ENCODE peak calls at places on chromosomes 6 and 20, in nine cellular contexts. One of them, this sample, is unnamed.

GRCh38 chr20:35564905-35565304 is 23.0 kb downstream of the ERGIC3 start:
- DNase-seq in heart right ventricle: no peak
- DNase-seq in left ventricle myocardium inferior: no peak
- DNase-seq in lower leg skin: no peak
- DNase-seq in cardiac muscle cell: no peak
- DNase-seq in body of pancreas: no peak
- DNase-seq in foreskin fibroblast: no peak
- DNase-seq in K562: no peak
- DNase-seq in right lobe of liver: no peak
- DNase-seq in this sample: no peak

GRCh38 chr6:31007694-31008093 is 2.6 kb upstream of the MUC22 start:
- DNase-seq in body of pancreas: no peak
- DNase-seq in right lobe of liver: no peak
- DNase-seq in foreskin fibroblast: peak
- DNase-seq in left ventricle myocardium inferior: no peak
- DNase-seq in lower leg skin: no peak
- DNase-seq in heart right ventricle: no peak
- DNase-seq in K562: no peak
- DNase-seq in cardiac muscle cell: no peak
- DNase-seq in this sample: peak

GRCh38 chr20:3228750-3229032 is 10.3 kb downstream of the SLC4A11 start:
- DNase-seq in body of pancreas: no peak
- DNase-seq in foreskin fibroblast: no peak
- DNase-seq in K562: no peak
- DNase-seq in lower leg skin: no peak
- DNase-seq in right lobe of liver: no peak
- DNase-seq in heart right ventricle: no peak
- DNase-seq in cardiac muscle cell: no peak
- DNase-seq in left ventricle myocardium inferior: no peak
- DNase-seq in this sample: no peak

GRCh38 chr6:20340459-20340858 is 61.2 kb upstream of the E2F3 start:
- DNase-seq in lower leg skin: no peak
- DNase-seq in right lobe of liver: no peak
- DNase-seq in foreskin fibroblast: no peak
- DNase-seq in K562: no peak
- DNase-seq in heart right ventricle: no peak
- DNase-seq in body of pancreas: no peak
- DNase-seq in left ventricle myocardium inferior: no peak
- DNase-seq in cardiac muscle cell: no peak
- DNase-seq in this sample: no peak

GRCh38 chr6:36915599-36915998 is 29.8 kb downstream of the C6orf89 start:
- DNase-seq in lower leg skin: no peak
- DNase-seq in left ventricle myocardium inferior: no peak
- DNase-seq in K562: no peak
- DNase-seq in foreskin fibroblast: no peak
- DNase-seq in right lobe of liver: no peak
- DNase-seq in cardiac muscle cell: no peak
- DNase-seq in body of pancreas: no peak
- DNase-seq in heart right ventricle: no peak
- DNase-seq in this sample: no peak

GRCh38 chr6:162856885-162857284 is 129.1 kb downstream of the PACRG start:
- DNase-seq in body of pancreas: peak
- DNase-seq in lower leg skin: peak
- DNase-seq in heart right ventricle: peak
- DNase-seq in cardiac muscle cell: peak
- DNase-seq in K562: no peak
- DNase-seq in left ventricle myocardium inferior: no peak
- DNase-seq in right lobe of liver: no peak
- DNase-seq in foreskin fibroblast: peak
- DNase-seq in this sample: peak

GRCh38 chr20:14415492-14415891 is 78.1 kb upstream of the FLRT3 start:
- DNase-seq in K562: no peak
- DNase-seq in body of pancreas: no peak
- DNase-seq in foreskin fibroblast: no peak
- DNase-seq in left ventricle myocardium inferior: no peak
- DNase-seq in lower leg skin: no peak
- DNase-seq in cardiac muscle cell: peak
- DNase-seq in heart right ventricle: no peak
- DNase-seq in right lobe of liver: no peak
- DNase-seq in this sample: no peak

GRCh38 chr6:40972814-40973213 is 66.2 kb downstream of the UNC5CL start:
- DNase-seq in K562: no peak
- DNase-seq in cardiac muscle cell: no peak
- DNase-seq in heart right ventricle: no peak
- DNase-seq in foreskin fibroblast: no peak
- DNase-seq in lower leg skin: no peak
- DNase-seq in body of pancreas: no peak
- DNase-seq in left ventricle myocardium inferior: no peak
- DNase-seq in right lobe of liver: no peak
- DNase-seq in this sample: no peak

GRCh38 chr6:121885399-121886152 is 450.1 kb downstream of the GJA1 start:
- DNase-seq in body of pancreas: no peak
- DNase-seq in right lobe of liver: no peak
- DNase-seq in lower leg skin: no peak
- DNase-seq in K562: no peak
- DNase-seq in cardiac muscle cell: no peak
- DNase-seq in heart right ventricle: no peak
- DNase-seq in foreskin fibroblast: no peak
- DNase-seq in left ventricle myocardium inferior: no peak
- DNase-seq in this sample: no peak

GRCh38 chr6:165746331-165746730 is 83.3 kb upstream of the PDE10A start:
- DNase-seq in left ventricle myocardium inferior: no peak
- DNase-seq in foreskin fibroblast: no peak
- DNase-seq in right lobe of liver: peak
- DNase-seq in body of pancreas: no peak
- DNase-seq in cardiac muscle cell: no peak
- DNase-seq in heart right ventricle: no peak
- DNase-seq in K562: no peak
- DNase-seq in lower leg skin: no peak
- DNase-seq in this sample: no peak

GRCh38 chr6:108518714-108519576 is 41.8 kb upstream of the FOXO3 start:
- DNase-seq in heart right ventricle: no peak
- DNase-seq in right lobe of liver: no peak
- DNase-seq in left ventricle myocardium inferior: no peak
- DNase-seq in lower leg skin: no peak
- DNase-seq in foreskin fibroblast: peak
- DNase-seq in body of pancreas: peak
- DNase-seq in K562: no peak
- DNase-seq in cardiac muscle cell: no peak
- DNase-seq in this sample: no peak
- TF ChIP-seq CTCF in heart right ventricle: peak
- TF ChIP-seq CTCF in right lobe of liver: peak
- TF ChIP-seq CTCF in left ventricle myocardium inferior: peak
- TF ChIP-seq CTCF in lower leg skin: no peak
- TF ChIP-seq CTCF in foreskin fibroblast: peak
- TF ChIP-seq CTCF in body of pancreas: peak
- TF ChIP-seq CTCF in K562: peak
- TF ChIP-seq CTCF in cardiac muscle cell: peak
- TF ChIP-seq CTCF in this sample: peak

GRCh38 chr6:146890644-146891434 is 292.1 kb downstream of the ADGB start:
- DNase-seq in lower leg skin: no peak
- DNase-seq in cardiac muscle cell: no peak
- DNase-seq in foreskin fibroblast: no peak
- DNase-seq in right lobe of liver: no peak
- DNase-seq in K562: peak
- DNase-seq in left ventricle myocardium inferior: no peak
- DNase-seq in body of pancreas: no peak
- DNase-seq in heart right ventricle: no peak
- DNase-seq in this sample: no peak
- TF ChIP-seq CTCF in lower leg skin: no peak
- TF ChIP-seq CTCF in cardiac muscle cell: no peak
- TF ChIP-seq CTCF in foreskin fibroblast: no peak
- TF ChIP-seq CTCF in right lobe of liver: no peak
- TF ChIP-seq CTCF in K562: no peak
- TF ChIP-seq CTCF in left ventricle myocardium inferior: peak
- TF ChIP-seq CTCF in body of pancreas: no peak
- TF ChIP-seq CTCF in heart right ventricle: no peak
- TF ChIP-seq CTCF in this sample: peak

GRCh38 chr20:43983359-43983758 is 68.7 kb downstream of the TOX2 start:
- DNase-seq in body of pancreas: no peak
- DNase-seq in foreskin fibroblast: no peak
- DNase-seq in left ventricle myocardium inferior: no peak
- DNase-seq in heart right ventricle: no peak
- DNase-seq in lower leg skin: no peak
- DNase-seq in right lobe of liver: no peak
- DNase-seq in K562: peak
- DNase-seq in cardiac muscle cell: no peak
- DNase-seq in this sample: no peak
- TF ChIP-seq CTCF in body of pancreas: no peak
- TF ChIP-seq CTCF in foreskin fibroblast: peak
- TF ChIP-seq CTCF in left ventricle myocardium inferior: peak
- TF ChIP-seq CTCF in heart right ventricle: peak
- TF ChIP-seq CTCF in lower leg skin: no peak
- TF ChIP-seq CTCF in right lobe of liver: peak
- TF ChIP-seq CTCF in K562: peak
- TF ChIP-seq CTCF in cardiac muscle cell: peak
- TF ChIP-seq CTCF in this sample: peak

DNA sequence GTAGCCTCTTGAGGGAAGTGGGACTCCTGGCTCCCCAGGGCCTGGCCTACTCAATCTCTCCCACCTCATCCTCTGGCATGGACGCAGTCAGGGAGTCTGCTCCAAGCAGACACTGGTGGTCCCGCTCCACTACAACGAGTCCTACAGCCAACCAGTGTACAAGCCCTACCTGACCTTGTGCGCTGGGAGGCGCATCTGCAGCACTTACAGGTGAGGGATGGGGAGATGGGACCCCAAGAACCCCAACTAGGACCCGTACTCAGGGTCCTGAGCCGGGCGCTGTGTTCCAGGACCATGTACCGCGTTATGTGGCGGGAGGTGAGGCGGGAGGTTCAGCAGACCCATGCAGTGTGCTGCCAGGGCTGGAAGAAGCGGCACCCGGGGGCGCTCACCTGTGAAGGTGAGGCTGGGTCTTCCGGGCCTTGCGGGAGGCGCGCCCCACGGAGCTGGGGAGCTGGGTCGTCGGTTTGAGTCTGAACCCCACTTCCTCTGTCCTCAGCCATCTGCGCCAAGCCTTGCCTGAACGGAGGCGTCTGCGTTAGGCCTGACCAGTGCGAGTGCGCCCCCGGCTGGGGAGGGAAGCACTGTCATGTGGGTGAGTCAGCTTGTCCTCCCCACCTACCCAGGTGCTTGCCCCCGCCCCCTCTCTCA is 2.1 kb downstream of the EGFL8 start:
- DNase-seq in heart right ventricle: no peak
- DNase-seq in foreskin fibroblast: no peak
- DNase-seq in body of pancreas: no peak
- DNase-seq in lower leg skin: no peak
- DNase-seq in cardiac muscle cell: no peak
- DNase-seq in left ventricle myocardium inferior: no peak
- DNase-seq in K562: peak
- DNase-seq in right lobe of liver: no peak
- DNase-seq in this sample: no peak
- TF ChIP-seq CTCF in heart right ventricle: no peak
- TF ChIP-seq CTCF in foreskin fibroblast: no peak
- TF ChIP-seq CTCF in body of pancreas: no peak
- TF ChIP-seq CTCF in lower leg skin: no peak
- TF ChIP-seq CTCF in cardiac muscle cell: peak
- TF ChIP-seq CTCF in left ventricle myocardium inferior: no peak
- TF ChIP-seq CTCF in K562: peak
- TF ChIP-seq CTCF in right lobe of liver: no peak
- TF ChIP-seq CTCF in this sample: no peak

DNA sequence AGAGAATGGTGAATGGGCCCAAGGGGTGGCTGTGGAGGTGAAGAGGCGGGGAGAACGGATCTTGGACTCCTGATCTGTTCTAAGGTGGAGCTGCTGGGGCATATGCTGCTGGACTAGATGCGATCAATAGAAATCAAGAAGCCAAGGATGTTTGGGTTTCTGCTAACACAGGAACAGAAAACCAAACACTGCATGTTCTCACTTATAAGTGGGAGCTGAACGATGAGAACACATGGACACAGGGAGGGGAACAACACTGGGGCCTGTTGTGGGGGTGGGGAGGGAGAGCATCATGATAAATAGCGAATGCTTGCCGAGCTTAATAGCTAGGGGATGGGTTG is 109.5 kb upstream of the PTPN1 start:
- DNase-seq in heart right ventricle: no peak
- DNase-seq in left ventricle myocardium inferior: no peak
- DNase-seq in right lobe of liver: no peak
- DNase-seq in cardiac muscle cell: no peak
- DNase-seq in K562: no peak
- DNase-seq in body of pancreas: no peak
- DNase-seq in lower leg skin: no peak
- DNase-seq in foreskin fibroblast: no peak
- DNase-seq in this sample: no peak
- TF ChIP-seq CTCF in heart right ventricle: no peak
- TF ChIP-seq CTCF in left ventricle myocardium inferior: no peak
- TF ChIP-seq CTCF in right lobe of liver: no peak
- TF ChIP-seq CTCF in cardiac muscle cell: no peak
- TF ChIP-seq CTCF in K562: no peak
- TF ChIP-seq CTCF in body of pancreas: no peak
- TF ChIP-seq CTCF in lower leg skin: no peak
- TF ChIP-seq CTCF in foreskin fibroblast: no peak
- TF ChIP-seq CTCF in this sample: no peak

DNA sequence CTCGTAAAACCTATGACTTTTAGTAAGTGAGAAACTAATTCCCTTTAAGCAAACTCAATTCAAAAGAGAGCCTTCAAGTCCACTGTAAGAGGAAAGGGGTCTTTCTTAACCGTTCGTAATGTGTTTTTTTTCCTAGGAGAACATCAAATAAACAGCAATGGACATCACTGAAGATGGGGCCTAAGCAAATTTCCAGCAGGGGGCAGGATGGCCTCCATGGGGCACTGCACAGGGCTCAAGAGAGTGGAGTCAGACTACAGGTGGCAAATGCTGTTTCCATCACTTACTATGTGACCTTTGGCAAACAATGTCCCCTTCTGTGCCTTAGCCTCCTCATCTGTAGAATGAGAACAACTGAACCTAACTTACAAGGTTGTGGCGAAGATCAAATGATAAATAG is 88.7 kb downstream of the ARHGAP18 start:
- DNase-seq in cardiac muscle cell: no peak
- DNase-seq in body of pancreas: peak
- DNase-seq in foreskin fibroblast: no peak
- DNase-seq in lower leg skin: no peak
- DNase-seq in heart right ventricle: no peak
- DNase-seq in K562: peak
- DNase-seq in right lobe of liver: peak
- DNase-seq in left ventricle myocardium inferior: no peak
- DNase-seq in this sample: no peak
- TF ChIP-seq CTCF in cardiac muscle cell: peak
- TF ChIP-seq CTCF in body of pancreas: no peak
- TF ChIP-seq CTCF in foreskin fibroblast: peak
- TF ChIP-seq CTCF in lower leg skin: no peak
- TF ChIP-seq CTCF in heart right ventricle: peak
- TF ChIP-seq CTCF in K562: peak
- TF ChIP-seq CTCF in right lobe of liver: peak
- TF ChIP-seq CTCF in left ventricle myocardium inferior: peak
- TF ChIP-seq CTCF in this sample: no peak

DNA sequence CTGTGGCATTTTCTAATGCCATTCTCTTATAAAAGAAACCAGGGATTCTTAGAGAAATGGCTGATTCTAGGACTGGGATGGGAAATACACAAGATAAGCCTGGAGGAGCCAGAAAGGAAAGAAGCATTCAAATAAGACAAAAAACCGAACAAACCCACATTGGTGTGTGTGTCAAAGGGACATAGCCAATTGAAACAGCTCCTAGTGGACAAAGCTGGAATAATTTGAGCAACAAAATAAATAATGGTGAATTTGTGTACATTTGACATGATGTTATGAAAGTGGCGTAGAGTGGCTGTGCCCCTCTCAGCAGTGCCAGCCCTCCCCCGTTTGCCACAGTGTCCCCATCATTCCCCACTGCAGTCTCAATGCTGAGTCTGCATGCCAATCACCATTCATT is 55.5 kb downstream of the B3GAT2 start:
- DNase-seq in body of pancreas: no peak
- DNase-seq in heart right ventricle: no peak
- DNase-seq in left ventricle myocardium inferior: no peak
- DNase-seq in cardiac muscle cell: no peak
- DNase-seq in K562: no peak
- DNase-seq in right lobe of liver: no peak
- DNase-seq in lower leg skin: no peak
- DNase-seq in foreskin fibroblast: no peak
- DNase-seq in this sample: no peak
- TF ChIP-seq CTCF in body of pancreas: no peak
- TF ChIP-seq CTCF in heart right ventricle: peak
- TF ChIP-seq CTCF in left ventricle myocardium inferior: no peak
- TF ChIP-seq CTCF in cardiac muscle cell: peak
- TF ChIP-seq CTCF in K562: no peak
- TF ChIP-seq CTCF in right lobe of liver: no peak
- TF ChIP-seq CTCF in lower leg skin: no peak
- TF ChIP-seq CTCF in foreskin fibroblast: peak
- TF ChIP-seq CTCF in this sample: no peak

This sample was measured in AG09319.